ENCODE peak calls at places on chromosomes 7 and 10, in eight cellular contexts. W is HL-60, M is GM12891, C is transverse colon, X is endothelial cell of umbilical vein, G is GM23338, Q is spleen, V is sigmoid colon. O is an unnamed sample.

GRCh38 chr10:91779011-91779605 is 19.1 kb upstream of the TNKS2 start:
- DNase-seq in W (no peak), M (no peak), C (no peak), X (no peak), G (no peak), Q (no peak), V (no peak), O (no peak)

GRCh38 chr10:112471878-112472487 is 25.0 kb downstream of the VTI1A start:
- DNase-seq in W (no peak), M (no peak), C (no peak), X (peak; percentile 66), G (peak; percentile 71), Q (no peak), V (no peak), O (peak; percentile 5)

GRCh38 chr10:96448558-96448957 is 65.2 kb downstream of the TLL2 start:
- DNase-seq in W (no peak), M (no peak), C (no peak), X (no peak), G (no peak), Q (no peak), V (no peak), O (no peak)

GRCh38 chr7:135645296-135645904 is 16.9 kb upstream of the STMP1 start:
- DNase-seq in W (peak; percentile 29), M (no peak), C (no peak), X (peak; percentile 60), G (peak; percentile 81), Q (no peak), V (no peak), O (no peak)

GRCh38 chr10:124598196-124598595 is 136.6 kb downstream of the LHPP start:
- DNase-seq in W (no peak), M (no peak), C (no peak), X (no peak), G (no peak), Q (peak; percentile 75), V (no peak), O (no peak)

GRCh38 chr7:1928555-1929348 is 258.7 kb downstream of the ELFN1 start:
- DNase-seq in W (no peak), M (no peak), C (peak; percentile 81), X (no peak), G (no peak), Q (peak; percentile 64), V (no peak), O (no peak)

GRCh38 chr10:125820705-125821104 is 2.4 kb downstream of the UROS start:
- DNase-seq in W (no peak), M (no peak), C (no peak), X (no peak), G (no peak), Q (no peak), V (no peak), O (no peak)

GRCh38 chr7:151710646-151711434 is 166.1 kb downstream of the PRKAG2 start:
- DNase-seq in W (no peak), M (no peak), C (no peak), X (no peak), G (no peak), Q (no peak), V (no peak), O (no peak)

GRCh38 chr10:132699411-132700167 is 86.4 kb downstream of the NKX6-2 start:
- DNase-seq in W (no peak), M (no peak), C (no peak), X (no peak), G (no peak), Q (peak; percentile 69), V (peak; percentile 57), O (no peak)

GRCh38 chr7:63789378-63790176 is 209.1 kb upstream of the ZNF722 start:
- DNase-seq in W (no peak), M (no peak), C (no peak), X (no peak), G (no peak), Q (no peak), V (no peak), O (no peak)

GRCh38 chr10:89543841-89544240 is 8.4 kb upstream of the SLC16A12 start:
- DNase-seq in W (no peak), M (no peak), C (no peak), X (no peak), G (no peak), Q (no peak), V (no peak), O (no peak)

GRCh38 chr10:3720228-3721019 is 64.6 kb downstream of the KLF6 start:
- DNase-seq in W (peak; percentile 91), M (no peak), C (peak; percentile 23), X (peak; percentile 14), G (no peak), Q (peak; percentile 81), V (peak; percentile 75), O (no peak)

GRCh38 chr7:142557971-142558582 is 191.2 kb upstream of the PRSS1 start:
- DNase-seq in W (peak; percentile 66), M (peak; percentile 18), C (peak; percentile 50), X (peak; percentile 48), G (peak; percentile 84), Q (no peak), V (no peak), O (peak; percentile 19)

GRCh38 chr7:112869111-112869774 is 79.0 kb upstream of the TMEM168 start:
- DNase-seq in W (peak; percentile 27), M (no peak), C (peak; percentile 47), X (peak; percentile 51), G (peak; percentile 83), Q (no peak), V (no peak), O (no peak)

GRCh38 chr7:35716038-35716803 is 21.3 kb upstream of the HERPUD2 start:
- DNase-seq in W (no peak), M (no peak), C (no peak), X (peak; percentile 36), G (no peak), Q (no peak), V (no peak), O (no peak)

GRCh38 chr7:25858562-25859411 is 293.2 kb upstream of the NFE2L3 start:
- DNase-seq in W (no peak), M (no peak), C (peak; percentile 49), X (no peak), G (peak; percentile 71), Q (no peak), V (no peak), O (no peak)

GRCh38 chr10:43322321-43322720 is 49.1 kb upstream of the FXYD4 start:
- DNase-seq in W (no peak), M (no peak), C (peak; percentile 69), X (no peak), G (peak; percentile 40), Q (peak; percentile 56), V (no peak), O (no peak)

DNA sequence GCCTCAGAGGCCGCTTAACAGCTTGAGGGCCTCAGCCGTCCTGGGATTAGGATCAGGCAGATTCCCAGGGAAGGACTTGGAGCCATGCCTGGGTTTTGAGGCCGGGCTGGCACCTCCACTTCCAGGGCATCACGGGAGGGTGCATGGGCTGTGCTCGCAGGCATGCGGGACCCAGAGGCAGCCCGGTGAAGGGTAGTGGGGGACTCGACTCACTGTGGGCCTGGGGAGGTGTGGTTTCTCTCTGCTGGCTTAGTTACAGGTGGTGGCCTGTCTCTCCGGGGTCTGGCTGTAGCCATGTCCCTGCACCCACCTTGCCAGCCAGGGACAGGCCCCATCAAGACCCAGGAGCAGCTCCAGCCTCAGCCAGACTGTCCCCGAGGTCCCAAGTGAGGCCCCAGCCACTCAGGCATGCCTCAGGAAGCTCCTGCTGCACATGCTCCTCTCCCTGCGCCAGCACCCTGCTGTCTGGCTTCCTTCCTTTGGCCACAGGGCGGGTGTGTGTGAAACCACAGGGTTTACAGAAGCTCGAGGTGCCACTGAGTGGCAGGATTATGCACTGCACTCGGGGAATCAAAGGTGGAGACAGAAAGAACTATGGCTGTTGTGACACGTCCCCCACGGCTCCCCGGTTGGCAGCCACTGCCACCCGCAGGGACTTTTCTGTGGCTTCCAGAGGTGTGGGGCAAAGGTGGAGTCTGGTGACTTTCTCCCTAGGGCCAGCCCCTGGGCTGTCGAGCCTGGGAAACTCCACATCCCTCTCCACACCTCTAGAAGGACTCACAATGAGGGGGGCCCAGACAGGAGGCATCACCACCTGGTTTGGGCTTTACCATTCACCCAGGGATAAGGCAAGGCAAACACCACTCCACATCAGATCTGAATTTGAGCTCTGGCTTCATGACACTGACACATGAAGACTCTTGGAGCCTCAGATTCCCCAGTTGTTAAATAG is 19.7 kb downstream of the GOLGA7B start:
- DNase-seq in W (peak; percentile 93), M (peak; percentile 72), C (peak; percentile 79), X (peak; percentile 78), G (peak; percentile 88), Q (peak; percentile 90), V (peak; percentile 85), O (peak; percentile 60)
- TF ChIP-seq POLR2AphosphoS5 in W (peak; percentile 42), M (no peak), C (no peak), X (peak; percentile 36), G (no peak), Q (peak; percentile 46), V (no peak), O (no peak)

GRCh38 chr10:31660301-31660700 is 268.3 kb downstream of the ARHGAP12 start:
- DNase-seq in W (no peak), M (no peak), C (peak; percentile 19), X (no peak), G (no peak), Q (no peak), V (peak; percentile 94), O (no peak)
- TF ChIP-seq POLR2AphosphoS5 in W (no peak), M (no peak), C (peak; percentile 93), X (no peak), G (no peak), Q (no peak), V (peak; percentile 99), O (no peak)

DNA sequence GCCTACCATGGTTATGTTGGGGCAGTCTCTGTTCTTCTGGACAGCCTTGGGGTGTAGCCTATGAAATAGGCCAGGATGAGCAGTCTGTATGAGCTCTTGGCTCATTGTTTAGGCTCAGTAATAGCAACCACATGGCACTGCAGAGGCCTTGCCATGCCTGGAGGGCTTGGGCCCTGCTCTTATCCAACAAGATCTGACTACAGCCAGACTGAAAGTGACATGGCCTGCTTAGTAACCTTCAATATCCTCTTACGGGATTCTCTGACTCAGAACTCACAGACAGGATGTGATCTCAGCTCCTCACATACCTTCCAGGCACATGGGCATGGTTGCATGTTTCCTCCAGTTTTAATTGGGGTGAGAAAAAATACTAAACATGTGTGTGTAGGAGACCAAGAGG is 289.3 kb downstream of the PTEN start:
- DNase-seq in W (no peak), M (peak; percentile 17), C (no peak), X (peak; percentile 89), G (no peak), Q (no peak), V (no peak), O (peak; percentile 13)
- TF ChIP-seq POLR2AphosphoS5 in W (no peak), M (no peak), C (no peak), X (peak; percentile 87), G (no peak), Q (no peak), V (no peak), O (peak; percentile 75)

DNA sequence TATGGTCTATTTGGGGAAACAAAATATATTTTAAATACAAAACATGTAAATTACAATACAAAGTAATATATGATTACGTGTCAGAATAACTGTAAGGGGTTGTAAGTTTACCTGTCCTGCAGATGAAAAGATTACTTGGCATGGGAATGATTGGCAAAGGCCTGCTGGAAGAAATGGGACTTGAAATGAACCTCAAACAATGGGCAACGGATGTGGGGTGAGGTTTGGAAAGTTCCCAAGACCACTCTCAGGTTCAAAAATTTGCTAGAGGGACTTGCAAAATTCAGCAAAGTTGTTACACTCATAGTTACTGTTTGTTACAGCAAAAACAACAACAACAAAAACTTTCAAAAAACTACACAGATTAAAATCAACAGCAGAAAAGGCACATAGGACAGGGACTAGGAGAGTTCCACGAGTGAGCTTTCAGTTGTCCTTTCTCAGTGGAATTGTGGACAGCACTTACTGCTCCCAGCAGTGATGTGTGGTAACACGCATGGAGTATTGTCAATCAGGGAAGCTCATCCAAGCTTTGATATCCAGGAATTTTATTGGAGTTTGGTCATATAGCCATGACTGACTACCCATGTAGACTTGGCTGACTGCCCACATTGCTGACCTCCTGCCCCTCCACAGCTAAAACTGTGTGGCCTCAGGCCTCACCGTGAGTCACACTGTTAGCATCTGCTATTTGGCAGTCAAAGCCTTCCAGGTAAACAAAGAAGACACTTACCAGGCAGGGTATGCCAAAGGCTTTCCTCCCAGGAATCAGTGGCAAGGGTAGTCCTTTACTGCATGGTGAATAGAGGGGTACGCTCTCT is 43.8 kb downstream of the EXOC6 start:
- DNase-seq in W (no peak), M (no peak), C (peak; percentile 81), X (peak; percentile 90), G (peak; percentile 45), Q (no peak), V (peak; percentile 68), O (no peak)
- TF ChIP-seq POLR2AphosphoS5 in W (no peak), M (no peak), C (peak; percentile 10), X (peak; percentile 66), G (no peak), Q (no peak), V (peak; percentile 60), O (no peak)

O was measured in GM12892.